ENCODE peak calls at places on chromosome 3, in four cellular contexts. One of them, this sample, is unnamed.

GRCh38 chr3:50534721-50535330 is 31.4 kb upstream of the CACNA2D2 start:
- DNase-seq in MCF 10A: no peak
- DNase-seq in lower leg skin: no peak
- DNase-seq in activated naive CD8-positive, alpha-beta T cell treated with anti-CD3 and anti-CD28 coated beads, Interleukin-2, amount 10 ng/mL, durations not matched to agents 7 days and 5 days: no peak
- DNase-seq in this sample: no peak

GRCh38 chr3:180828723-180829408 is 83.6 kb upstream of the FXR1 start:
- DNase-seq in MCF 10A: no peak
- DNase-seq in activated naive CD8-positive, alpha-beta T cell treated with anti-CD3 and anti-CD28 coated beads, Interleukin-2, amount 10 ng/mL, durations not matched to agents 7 days and 5 days: no peak
- DNase-seq in lower leg skin: no peak
- DNase-seq in this sample: no peak

GRCh38 chr3:87173776-87174175 is 53.3 kb upstream of the CHMP2B start:
- DNase-seq in lower leg skin: no peak
- DNase-seq in activated naive CD8-positive, alpha-beta T cell treated with anti-CD3 and anti-CD28 coated beads, Interleukin-2, amount 10 ng/mL, durations not matched to agents 7 days and 5 days: no peak
- DNase-seq in MCF 10A: no peak
- DNase-seq in this sample: no peak

GRCh38 chr3:194906229-194906629 is 220.5 kb downstream of the FAM43A start:
- DNase-seq in MCF 10A: peak
- DNase-seq in activated naive CD8-positive, alpha-beta T cell treated with anti-CD3 and anti-CD28 coated beads, Interleukin-2, amount 10 ng/mL, durations not matched to agents 7 days and 5 days: no peak
- DNase-seq in lower leg skin: no peak
- DNase-seq in this sample: no peak

GRCh38 chr3:44883999-44884431 is 9.6 kb downstream of the TGM4 start:
- DNase-seq in MCF 10A: peak
- DNase-seq in activated naive CD8-positive, alpha-beta T cell treated with anti-CD3 and anti-CD28 coated beads, Interleukin-2, amount 10 ng/mL, durations not matched to agents 7 days and 5 days: no peak
- DNase-seq in lower leg skin: no peak
- DNase-seq in this sample: no peak

GRCh38 chr3:81744366-81744765 is 17.1 kb downstream of the GBE1 start:
- DNase-seq in activated naive CD8-positive, alpha-beta T cell treated with anti-CD3 and anti-CD28 coated beads, Interleukin-2, amount 10 ng/mL, durations not matched to agents 7 days and 5 days: no peak
- DNase-seq in lower leg skin: peak
- DNase-seq in MCF 10A: peak
- DNase-seq in this sample: no peak

GRCh38 chr3:66428733-66429132 is 72.1 kb downstream of the LRIG1 start:
- DNase-seq in activated naive CD8-positive, alpha-beta T cell treated with anti-CD3 and anti-CD28 coated beads, Interleukin-2, amount 10 ng/mL, durations not matched to agents 7 days and 5 days: no peak
- DNase-seq in MCF 10A: peak
- DNase-seq in lower leg skin: peak
- DNase-seq in this sample: peak

GRCh38 chr3:112974178-112974517 is 755 bp downstream of the CD200R1 start:
- DNase-seq in activated naive CD8-positive, alpha-beta T cell treated with anti-CD3 and anti-CD28 coated beads, Interleukin-2, amount 10 ng/mL, durations not matched to agents 7 days and 5 days: no peak
- DNase-seq in MCF 10A: no peak
- DNase-seq in lower leg skin: no peak
- DNase-seq in this sample: no peak

GRCh38 chr3:141217389-141217788 is 14.2 kb upstream of the PXYLP1 start:
- DNase-seq in activated naive CD8-positive, alpha-beta T cell treated with anti-CD3 and anti-CD28 coated beads, Interleukin-2, amount 10 ng/mL, durations not matched to agents 7 days and 5 days: no peak
- DNase-seq in MCF 10A: no peak
- DNase-seq in lower leg skin: no peak
- DNase-seq in this sample: no peak

GRCh38 chr3:15905041-15905440 is 107.3 kb upstream of the ANKRD28 start:
- DNase-seq in MCF 10A: no peak
- DNase-seq in lower leg skin: no peak
- DNase-seq in activated naive CD8-positive, alpha-beta T cell treated with anti-CD3 and anti-CD28 coated beads, Interleukin-2, amount 10 ng/mL, durations not matched to agents 7 days and 5 days: no peak
- DNase-seq in this sample: no peak

GRCh38 chr3:28042707-28043106 is 198.7 kb upstream of the CMC1 start:
- DNase-seq in MCF 10A: no peak
- DNase-seq in lower leg skin: no peak
- DNase-seq in activated naive CD8-positive, alpha-beta T cell treated with anti-CD3 and anti-CD28 coated beads, Interleukin-2, amount 10 ng/mL, durations not matched to agents 7 days and 5 days: no peak
- DNase-seq in this sample: no peak

GRCh38 chr3:161567962-161568361 is 71.4 kb downstream of the OTOL1 start:
- DNase-seq in MCF 10A: no peak
- DNase-seq in lower leg skin: no peak
- DNase-seq in activated naive CD8-positive, alpha-beta T cell treated with anti-CD3 and anti-CD28 coated beads, Interleukin-2, amount 10 ng/mL, durations not matched to agents 7 days and 5 days: no peak
- DNase-seq in this sample: no peak

GRCh38 chr3:136535906-136536305 is 216.3 kb downstream of the STAG1 start:
- DNase-seq in MCF 10A: peak
- DNase-seq in lower leg skin: no peak
- DNase-seq in activated naive CD8-positive, alpha-beta T cell treated with anti-CD3 and anti-CD28 coated beads, Interleukin-2, amount 10 ng/mL, durations not matched to agents 7 days and 5 days: no peak
- DNase-seq in this sample: no peak

GRCh38 chr3:184821034-184821433 is 9.1 kb downstream of the VPS8 start:
- DNase-seq in MCF 10A: no peak
- DNase-seq in activated naive CD8-positive, alpha-beta T cell treated with anti-CD3 and anti-CD28 coated beads, Interleukin-2, amount 10 ng/mL, durations not matched to agents 7 days and 5 days: no peak
- DNase-seq in lower leg skin: no peak
- DNase-seq in this sample: no peak

GRCh38 chr3:54999801-55000200 is 71.9 kb upstream of the LRTM1 start:
- DNase-seq in activated naive CD8-positive, alpha-beta T cell treated with anti-CD3 and anti-CD28 coated beads, Interleukin-2, amount 10 ng/mL, durations not matched to agents 7 days and 5 days: no peak
- DNase-seq in MCF 10A: no peak
- DNase-seq in lower leg skin: no peak
- DNase-seq in this sample: no peak

GRCh38 chr3:109136533-109136932 is at the start of gene C3orf85:
- DNase-seq in activated naive CD8-positive, alpha-beta T cell treated with anti-CD3 and anti-CD28 coated beads, Interleukin-2, amount 10 ng/mL, durations not matched to agents 7 days and 5 days: no peak
- DNase-seq in MCF 10A: no peak
- DNase-seq in lower leg skin: no peak
- DNase-seq in this sample: no peak

GRCh38 chr3:61783993-61784718 is 222.8 kb downstream of the PTPRG start:
- DNase-seq in MCF 10A: no peak
- DNase-seq in activated naive CD8-positive, alpha-beta T cell treated with anti-CD3 and anti-CD28 coated beads, Interleukin-2, amount 10 ng/mL, durations not matched to agents 7 days and 5 days: no peak
- DNase-seq in lower leg skin: no peak
- DNase-seq in this sample: no peak

GRCh38 chr3:165188452-165188851 is 7.7 kb downstream of the SLITRK3 start:
- DNase-seq in lower leg skin: no peak
- DNase-seq in MCF 10A: no peak
- DNase-seq in activated naive CD8-positive, alpha-beta T cell treated with anti-CD3 and anti-CD28 coated beads, Interleukin-2, amount 10 ng/mL, durations not matched to agents 7 days and 5 days: no peak
- DNase-seq in this sample: no peak